ENCODE peak calls at places on chromosomes 12 and 14, in six cellular contexts. L is HepG2, Z is GM12878, H is GM12892, S is H1, X is K562. K is an unnamed sample.

GRCh38 chr14:89121961-89122675 is 294.9 kb downstream of the FOXN3 start:
- DNase-seq in L (no peak), Z (no peak), H (no peak), S (no peak), X (no peak), K (no peak)

GRCh38 chr14:87873741-87874140 is 119.2 kb downstream of the GALC start:
- DNase-seq in L (no peak), Z (no peak), H (no peak), S (no peak), X (no peak), K (no peak)

GRCh38 chr14:90664911-90665695 is 151.1 kb downstream of the TTC7B start:
- DNase-seq in L (no peak), Z (no peak), H (no peak), S (no peak), X (no peak), K (no peak)

GRCh38 chr14:48325486-48325885 is 650.1 kb upstream of the MDGA2 start:
- DNase-seq in L (no peak), Z (no peak), H (no peak), S (no peak), X (no peak), K (no peak)

GRCh38 chr14:67820428-67820881 is 876 bp downstream of the RAD51B start:
- DNase-seq in L (peak; percentile 12), Z (no peak), H (no peak), S (no peak), X (peak; percentile 12), K (no peak)

GRCh38 chr12:106333756-106334155 is 23.8 kb upstream of the POLR3B start:
- DNase-seq in L (no peak), Z (no peak), H (no peak), S (no peak), X (no peak), K (no peak)

GRCh38 chr12:8816448-8816847 is 6.0 kb upstream of the A2ML1 start:
- DNase-seq in L (no peak), Z (no peak), H (no peak), S (no peak), X (no peak), K (no peak)

GRCh38 chr12:84822541-84822940 is 90.1 kb downstream of the SLC6A15 start:
- DNase-seq in L (no peak), Z (no peak), H (no peak), S (no peak), X (no peak), K (no peak)

GRCh38 chr12:122523280-122523679 is 3.5 kb downstream of the RSRC2 start:
- DNase-seq in L (peak; percentile 65), Z (no peak), H (no peak), S (no peak), X (no peak), K (no peak)

GRCh38 chr12:13293086-13293485 is 96.6 kb downstream of the EMP1 start:
- DNase-seq in L (no peak), Z (no peak), H (no peak), S (no peak), X (no peak), K (no peak)

GRCh38 chr12:31321565-31322228 is 4.3 kb downstream of the SINHCAF start:
- DNase-seq in L (no peak), Z (no peak), H (no peak), S (no peak), X (no peak), K (no peak)
- TF ChIP-seq TAF1 in L (no peak), Z (no peak), H (no peak), S (no peak), X (no peak), K (no peak)

DNA sequence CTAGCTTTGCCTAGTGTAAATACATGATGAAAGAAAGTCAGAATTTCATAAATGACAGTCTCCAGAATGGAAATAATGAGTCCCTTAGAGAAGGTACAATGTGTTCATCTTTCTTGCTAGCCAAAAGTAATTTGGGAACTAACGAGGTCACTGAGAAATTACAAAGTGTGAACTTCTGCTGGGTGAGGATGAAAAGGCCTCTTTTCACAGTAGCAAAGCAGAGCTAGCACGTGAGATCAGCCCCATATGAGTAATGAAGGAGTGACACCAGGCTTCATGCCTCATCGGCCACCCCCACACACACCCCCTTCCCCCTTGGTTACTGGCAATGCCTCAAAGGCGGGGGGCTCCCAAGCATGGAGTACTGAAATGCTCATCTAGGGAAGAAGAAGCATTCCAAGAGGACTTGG is 180.7 kb upstream of the EEA1 start:
- DNase-seq in L (no peak), Z (no peak), H (no peak), S (no peak), X (no peak), K (no peak)
- TF ChIP-seq POLR2AphosphoS5 in L (no peak), Z (no peak), H (no peak), S (no peak), X (no peak), K (no peak)

DNA sequence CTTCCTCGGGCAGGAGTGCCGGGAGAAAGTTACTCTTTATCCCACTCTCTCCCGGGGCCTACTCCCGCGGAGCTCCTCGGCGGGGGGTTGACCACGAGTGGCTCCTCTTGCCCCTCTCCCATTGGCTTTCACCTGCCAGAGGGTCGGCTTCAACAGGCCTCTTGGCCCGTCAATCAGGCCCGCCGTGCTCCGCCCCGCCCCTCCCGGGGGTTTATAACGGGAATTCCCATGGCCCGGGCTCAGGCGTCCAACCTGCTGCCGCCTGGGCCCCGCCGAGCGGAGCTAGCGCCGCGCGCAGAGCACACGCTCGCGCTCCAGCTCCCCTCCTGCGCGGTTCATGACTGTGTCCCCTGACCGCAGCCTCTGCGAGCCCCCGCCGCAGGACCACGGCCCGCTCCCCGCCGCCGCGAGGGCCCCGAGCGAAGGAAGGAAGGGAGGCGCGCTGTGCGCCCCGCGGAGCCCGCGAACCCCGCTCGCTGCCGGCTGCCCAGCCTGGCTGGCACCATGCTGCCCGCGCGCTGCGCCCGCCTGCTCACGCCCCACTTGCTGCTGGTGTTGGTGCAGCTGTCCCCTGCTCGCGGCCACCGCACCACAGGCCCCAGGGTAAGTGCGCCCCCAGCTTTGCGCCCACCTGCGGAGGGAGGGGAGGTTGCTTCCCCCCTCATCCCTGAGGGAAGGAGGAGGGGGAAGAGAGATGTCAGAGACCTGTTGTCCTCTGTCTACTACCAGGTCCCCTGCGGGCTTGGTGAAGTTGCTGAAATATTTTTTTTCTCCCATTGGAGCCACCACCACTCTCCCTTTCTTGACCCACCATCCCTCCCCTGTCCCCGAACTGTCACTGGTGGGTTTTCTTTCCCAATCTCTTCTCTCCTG is at the start of gene SMOC1:
- DNase-seq in L (peak; percentile 84), Z (no peak), H (peak; percentile 54), S (peak; percentile 31), X (peak; percentile 8), K (peak; percentile 35)
- TF ChIP-seq POLR2A in L (peak; percentile 97), Z (no peak), H (no peak), S (no peak), X (no peak), K (no peak)

GRCh38 chr14:37093364-37093763 is 79.0 kb downstream of the SLC25A21 start:
- DNase-seq in L (no peak), Z (no peak), H (no peak), S (no peak), X (no peak), K (no peak)
- TF ChIP-seq TAF1 in L (no peak), Z (no peak), H (no peak), S (no peak), X (no peak), K (no peak)

DNA sequence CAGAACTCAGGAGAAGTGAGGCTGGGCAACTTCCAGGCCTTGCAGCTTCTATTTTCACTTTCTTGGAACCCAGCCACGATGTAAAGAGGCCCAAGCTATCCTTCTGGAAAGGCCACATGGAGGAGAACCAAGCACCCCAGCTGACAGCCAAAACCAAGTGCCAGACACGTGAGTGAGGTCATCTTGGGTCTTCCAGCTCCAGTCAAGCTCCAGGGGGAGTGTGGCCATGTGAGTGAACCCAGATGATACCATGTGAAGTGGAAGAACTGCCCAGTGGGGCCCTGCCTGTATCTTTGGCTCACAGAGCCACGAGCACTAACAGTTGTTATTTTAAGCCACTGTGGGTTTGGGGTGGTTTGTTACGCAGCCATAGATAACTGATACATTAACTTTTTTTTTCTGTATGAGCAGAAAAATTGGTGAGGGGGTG is 126.8 kb upstream of the MAP1LC3B2 start:
- DNase-seq in L (no peak), Z (no peak), H (no peak), S (no peak), X (no peak), K (no peak)
- TF ChIP-seq POLR2AphosphoS5 in L (no peak), Z (no peak), H (no peak), S (no peak), X (no peak), K (no peak)

DNA sequence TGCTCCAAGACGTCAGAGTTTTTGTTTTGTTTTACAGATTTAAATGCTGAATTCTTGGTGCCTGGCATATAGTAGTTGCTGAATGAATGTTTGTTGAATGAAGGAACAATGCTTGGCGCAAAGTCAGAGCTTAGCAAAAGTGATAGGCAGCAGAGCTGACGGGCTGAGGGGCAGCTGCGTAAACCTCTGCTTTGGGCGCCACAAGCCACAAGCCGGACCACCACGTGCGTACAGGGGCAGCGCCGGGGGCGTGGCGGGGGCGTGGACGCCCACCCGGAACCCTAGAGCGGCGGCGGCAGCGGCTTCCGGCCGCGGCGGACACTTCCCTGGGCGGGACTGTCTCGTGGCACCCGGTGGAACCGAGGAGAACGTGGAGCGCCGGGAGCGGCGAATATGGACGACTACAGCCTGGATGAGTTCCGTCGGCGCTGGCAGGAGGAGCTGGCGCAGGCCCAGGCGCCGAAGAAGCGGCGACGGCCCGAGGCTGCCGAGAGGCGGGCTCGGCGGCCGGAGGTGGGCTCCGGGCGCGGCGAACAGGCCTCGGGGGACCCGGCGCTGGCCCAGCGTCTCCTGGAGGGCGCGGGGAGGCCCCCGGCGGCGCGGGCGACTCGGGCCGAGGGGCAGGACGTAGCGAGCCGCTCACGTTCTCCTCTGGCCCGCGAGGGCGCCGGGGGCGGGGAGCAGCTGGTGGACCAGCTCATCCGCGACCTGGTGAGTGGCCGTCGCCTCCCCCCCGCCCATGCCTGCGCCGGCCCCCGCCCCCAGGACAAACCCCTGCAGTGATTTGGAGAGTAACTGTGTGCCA is at the start of gene FBXW8:
- DNase-seq in L (peak; percentile 61), Z (no peak), H (peak; percentile 73), S (no peak), X (peak; percentile 93), K (peak; percentile 70)
- TF ChIP-seq POLR2A in L (peak; percentile 79), Z (peak; percentile 84), H (peak; percentile 61), S (peak; percentile 17), X (peak; percentile 66), K (peak; percentile 16)

GRCh38 chr14:73500360-73500759 is 9.6 kb downstream of the RIOX1 start:
- DNase-seq in L (no peak), Z (no peak), H (no peak), S (no peak), X (no peak), K (no peak)

GRCh38 chr14:73502017-73502619 is 11.4 kb downstream of the RIOX1 start:
- DNase-seq in L (no peak), Z (no peak), H (no peak), S (no peak), X (no peak), K (no peak)

GRCh38 chr14:73503648-73504047 is 12.9 kb downstream of the RIOX1 start:
- DNase-seq in L (no peak), Z (peak; percentile 27), H (no peak), S (no peak), X (no peak), K (no peak)
- TF ChIP-seq TAF1 in L (no peak), Z (no peak), H (no peak), S (no peak), X (no peak), K (no peak)